ENCODE peak calls at places on chromosomes 6 and 20, in five cellular contexts. G is kidney epithelial cell, P is GM10248, V is lower leg skin, Y is H54. U is an unnamed sample.
A peak's percentile ranks its signal among the peaks of the same experiment; 100 is the strongest.

GRCh38 chr6:24936641-24937317 is 1.0 kb upstream of the RIPOR2 start:
- DNase-seq in Y (no peak), V (no peak), P (peak; percentile 69), G (no peak), U (no peak)

GRCh38 chr20:60306516-60306915 is 348.3 kb downstream of the CDH26 start:
- DNase-seq in G (no peak), Y (no peak), P (no peak), V (no peak), U (no peak)

GRCh38 chr20:16279320-16279719 is 293.9 kb downstream of the KIF16B start:
- DNase-seq in P (no peak), Y (no peak), V (no peak), G (no peak), U (peak; percentile 12)

GRCh38 chr20:45372646-45373352 is 5.3 kb downstream of the TP53TG5 start:
- DNase-seq in V (no peak), Y (no peak), G (no peak), P (no peak), U (peak; percentile 63)

GRCh38 chr6:15037253-15037652 is 208.6 kb upstream of the JARID2 start:
- DNase-seq in Y (no peak), V (no peak), G (no peak), P (no peak), U (no peak)

GRCh38 chr20:16821211-16822089 is 73.3 kb downstream of the OTOR start:
- DNase-seq in V (no peak), G (peak; percentile 41), P (peak; percentile 38), Y (no peak), U (peak; percentile 56)

GRCh38 chr6:108156180-108156937 is 9.5 kb upstream of the NR2E1 start:
- DNase-seq in G (no peak), Y (no peak), V (no peak), P (no peak), U (no peak)

GRCh38 chr6:72968704-72969103 is 256.6 kb downstream of the KHDC1L start:
- DNase-seq in V (no peak), P (no peak), Y (peak; percentile 24), G (peak; percentile 86), U (no peak)

GRCh38 chr20:48717959-48718223 is 109.9 kb downstream of the PREX1 start:
- DNase-seq in P (no peak), Y (no peak), V (no peak), G (no peak), U (peak; percentile 84)

GRCh38 chr6:162118706-162119105 is 608.9 kb downstream of the PRKN start:
- DNase-seq in Y (no peak), V (no peak), P (no peak), G (no peak), U (no peak)

GRCh38 chr20:61300741-61301140 is 48.7 kb downstream of the CDH4 start:
- DNase-seq in P (no peak), V (no peak), Y (no peak), G (no peak), U (no peak)

GRCh38 chr6:13689511-13690256 is 22.0 kb downstream of the RANBP9 start:
- DNase-seq in G (no peak), Y (no peak), V (no peak), P (no peak), U (no peak)

GRCh38 chr20:32535953-32536823 is 48.9 kb downstream of the NOL4L start:
- DNase-seq in P (peak; percentile 84), V (no peak), Y (no peak), G (no peak), U (peak; percentile 92)

GRCh38 chr20:631091-631490 is 21.0 kb upstream of the TCF15 start:
- DNase-seq in V (no peak), Y (no peak), P (no peak), G (no peak), U (no peak)

GRCh38 chr20:6870559-6870958 is 103.1 kb downstream of the BMP2 start:
- DNase-seq in G (no peak), V (no peak), P (no peak), Y (no peak), U (no peak)

GRCh38 chr6:129871220-129871619 is 10.1 kb upstream of the TMEM244 start:
- DNase-seq in Y (no peak), V (no peak), G (no peak), P (no peak), U (no peak)